ENCODE peak calls at places on chromosomes 2 and 18, in eight cellular contexts. R, I, W, K, M, N, V and S are unnamed samples.

GRCh38 chr2:229089806-229090205 is 181.3 kb downstream of the PID1 start:
- DNase-seq in M (no peak), K (no peak), R (no peak), W (no peak), V (no peak), N (no peak), I (no peak), S (no peak)

GRCh38 chr2:70962211-70962884 is 16.1 kb upstream of the ANKRD53 start:
- DNase-seq in I (no peak), K (no peak), M (no peak), N (no peak), V (no peak), W (no peak), R (no peak), S (peak)

GRCh38 chr2:164068063-164068462 is 332.3 kb upstream of the FIGN start:
- DNase-seq in K (no peak), N (peak), W (no peak), I (no peak), V (no peak), M (no peak), R (no peak), S (no peak)

GRCh38 chr18:79937103-79937860 is 14.2 kb downstream of the SLC66A2 start:
- DNase-seq in R (no peak), K (no peak), I (no peak), W (no peak), M (no peak), N (no peak), V (no peak), S (no peak)

GRCh38 chr18:54440292-54440691 is 82.6 kb downstream of the C18orf54 start:
- DNase-seq in I (no peak), K (no peak), N (no peak), M (no peak), R (no peak), V (no peak), W (no peak), S (no peak)

GRCh38 chr2:159939946-159940345 is 122.5 kb downstream of the PLA2R1 start:
- DNase-seq in N (peak), M (no peak), V (no peak), R (no peak), K (no peak), W (no peak), I (no peak), S (peak)

GRCh38 chr2:56519806-56520205 is 336.0 kb downstream of the CCDC85A start:
- DNase-seq in K (no peak), R (no peak), M (peak), W (no peak), I (no peak), N (peak), V (no peak), S (no peak)

GRCh38 chr2:108632748-108633147 is 86.5 kb upstream of the RANBP2 start:
- DNase-seq in R (no peak), N (no peak), K (no peak), W (no peak), M (no peak), V (no peak), I (no peak), S (no peak)

GRCh38 chr2:158464426-158465281 is 7.9 kb downstream of the PKP4 start:
- DNase-seq in V (no peak), I (no peak), M (no peak), W (no peak), K (no peak), R (no peak), N (peak), S (peak)

GRCh38 chr2:238104521-238105311 is 4.6 kb downstream of the ESPNL start:
- DNase-seq in V (no peak), W (no peak), N (no peak), R (peak), M (no peak), I (no peak), K (no peak), S (no peak)

GRCh38 chr2:41420219-41420618 is 627.6 kb upstream of the PKDCC start:
- DNase-seq in R (no peak), W (no peak), V (no peak), K (no peak), N (no peak), I (no peak), M (no peak), S (no peak)

GRCh38 chr18:23825978-23826405 is 136.7 kb downstream of the LAMA3 start:
- DNase-seq in I (peak), M (peak), R (no peak), V (no peak), W (no peak), K (peak), N (peak), S (no peak)

GRCh38 chr2:63862802-63863201 is 21.1 kb downstream of the UGP2 start:
- DNase-seq in N (peak), I (no peak), K (peak), W (no peak), M (peak), V (no peak), R (no peak), S (no peak)

GRCh38 chr2:35447210-35447609 is 908.4 kb upstream of the CRIM1 start:
- DNase-seq in W (no peak), M (peak), I (no peak), K (no peak), N (no peak), V (no peak), R (no peak), S (no peak)

GRCh38 chr2:233428008-233428407 is 73.7 kb downstream of the DGKD start:
- DNase-seq in N (no peak), R (no peak), K (no peak), V (no peak), I (no peak), W (no peak), M (no peak), S (no peak)

GRCh38 chr2:131034122-131035051 is 58.9 kb downstream of the FAM168B start:
- DNase-seq in W (no peak), M (no peak), N (peak), I (no peak), R (no peak), K (no peak), V (no peak), S (no peak)

GRCh38 chr2:220337611-220338440 is 710.4 kb downstream of the SLC4A3 start:
- DNase-seq in K (no peak), I (no peak), W (no peak), V (no peak), N (no peak), R (no peak), M (no peak), S (no peak)

GRCh38 chr2:135960598-135961551 is 24.6 kb downstream of the DARS1 start:
- DNase-seq in V (no peak), K (no peak), W (peak), I (no peak), R (no peak), M (peak), N (peak), S (no peak)

GRCh38 chr2:33395660-33396249 is 80.7 kb upstream of the RASGRP3 start:
- DNase-seq in W (no peak), V (no peak), K (no peak), M (peak), R (no peak), N (peak), I (no peak), S (peak)

GRCh38 chr18:23162473-23162872 is 27.2 kb downstream of the CABLES1 start:
- DNase-seq in I (no peak), R (no peak), V (no peak), M (no peak), N (no peak), W (no peak), K (no peak), S (no peak)